ENCODE peak calls at places on chromosome 7, in four cellular contexts. One of them, this sample, is unnamed.

GRCh38 chr7:22082886-22083710 is 137.4 kb upstream of the CDCA7L start:
- DNase-seq in epithelial cell of esophagus: peak; percentile 65
- DNase-seq in stimulated activated CD4-positive, alpha-beta T cell treated with anti-CD3 and anti-CD28 coated beads, Interleukin-4, amount 100 ng/mL, for 1 hour: peak; percentile 86
- DNase-seq in Peyer's patch: peak; percentile 92
- DNase-seq in this sample: peak; percentile 87

GRCh38 chr7:20797174-20798080 is 10.7 kb upstream of the SP8 start:
- DNase-seq in stimulated activated CD4-positive, alpha-beta T cell treated with anti-CD3 and anti-CD28 coated beads, Interleukin-4, amount 100 ng/mL, for 1 hour: no peak
- DNase-seq in epithelial cell of esophagus: no peak
- DNase-seq in Peyer's patch: peak; percentile 74
- DNase-seq in this sample: no peak

GRCh38 chr7:33446551-33446950 is 317.2 kb downstream of the BBS9 start:
- DNase-seq in stimulated activated CD4-positive, alpha-beta T cell treated with anti-CD3 and anti-CD28 coated beads, Interleukin-4, amount 100 ng/mL, for 1 hour: no peak
- DNase-seq in epithelial cell of esophagus: no peak
- DNase-seq in Peyer's patch: no peak
- DNase-seq in this sample: no peak

GRCh38 chr7:149777551-149778326 is 4.4 kb upstream of the ZNF467 start:
- DNase-seq in stimulated activated CD4-positive, alpha-beta T cell treated with anti-CD3 and anti-CD28 coated beads, Interleukin-4, amount 100 ng/mL, for 1 hour: no peak
- DNase-seq in epithelial cell of esophagus: no peak
- DNase-seq in Peyer's patch: no peak
- DNase-seq in this sample: no peak

GRCh38 chr7:118867860-118868259 is 643.4 kb downstream of the ANKRD7 start:
- DNase-seq in Peyer's patch: no peak
- DNase-seq in stimulated activated CD4-positive, alpha-beta T cell treated with anti-CD3 and anti-CD28 coated beads, Interleukin-4, amount 100 ng/mL, for 1 hour: no peak
- DNase-seq in epithelial cell of esophagus: no peak
- DNase-seq in this sample: no peak

GRCh38 chr7:128827248-128827958 is 2.8 kb upstream of the FLNC start:
- DNase-seq in epithelial cell of esophagus: peak; percentile 45
- DNase-seq in Peyer's patch: no peak
- DNase-seq in stimulated activated CD4-positive, alpha-beta T cell treated with anti-CD3 and anti-CD28 coated beads, Interleukin-4, amount 100 ng/mL, for 1 hour: no peak
- DNase-seq in this sample: no peak

GRCh38 chr7:135508853-135509588 is 881 bp downstream of the CNOT4 start:
- DNase-seq in stimulated activated CD4-positive, alpha-beta T cell treated with anti-CD3 and anti-CD28 coated beads, Interleukin-4, amount 100 ng/mL, for 1 hour: peak; percentile 15
- DNase-seq in Peyer's patch: no peak
- DNase-seq in epithelial cell of esophagus: peak; percentile 41
- DNase-seq in this sample: peak; percentile 47

GRCh38 chr7:1854521-1855395 is 184.7 kb downstream of the ELFN1 start:
- DNase-seq in Peyer's patch: peak; percentile 40
- DNase-seq in stimulated activated CD4-positive, alpha-beta T cell treated with anti-CD3 and anti-CD28 coated beads, Interleukin-4, amount 100 ng/mL, for 1 hour: peak; percentile 1
- DNase-seq in epithelial cell of esophagus: no peak
- DNase-seq in this sample: peak; percentile 44

GRCh38 chr7:158975526-158976467 is 119.4 kb downstream of the DYNC2I1 start:
- DNase-seq in Peyer's patch: peak; percentile 48
- DNase-seq in epithelial cell of esophagus: no peak
- DNase-seq in stimulated activated CD4-positive, alpha-beta T cell treated with anti-CD3 and anti-CD28 coated beads, Interleukin-4, amount 100 ng/mL, for 1 hour: no peak
- DNase-seq in this sample: no peak